ENCODE peak calls at places on chromosome 2, in six cellular contexts. C is putamen, L is PC-3, A is GM23248, E is substantia nigra, T is NCI-H1436. B is an unnamed sample.

GRCh38 chr2:155266579-155266978 is 568.1 kb downstream of the KCNJ3 start:
- DNase-seq in L (no peak), E (no peak), C (no peak), T (no peak), A (no peak), B (no peak)

GRCh38 chr2:217953011-217953481 is 49.7 kb downstream of the TNS1 start:
- DNase-seq in C (no peak), T (no peak), E (no peak), A (no peak), L (no peak), B (peak; percentile 67)

GRCh38 chr2:160696061-160696452 is 202.4 kb upstream of the RBMS1 start:
- DNase-seq in T (no peak), E (no peak), C (no peak), A (no peak), L (no peak), B (no peak)

GRCh38 chr2:192413812-192414424 is 219.2 kb upstream of the TMEFF2 start:
- DNase-seq in C (no peak), A (no peak), E (no peak), L (no peak), T (no peak), B (no peak)

GRCh38 chr2:207121784-207122183 is 44.0 kb downstream of the KLF7 start:
- DNase-seq in C (no peak), T (no peak), L (peak; percentile 80), E (no peak), A (peak; percentile 75), B (no peak)

GRCh38 chr2:231926761-231927565 is 767 bp upstream of the NPPC start:
- DNase-seq in A (peak; percentile 31), C (peak; percentile 43), L (peak; percentile 14), E (no peak), T (no peak), B (peak; percentile 44)

GRCh38 chr2:84904717-84905174 is 710 bp upstream of the TMSB10 start:
- DNase-seq in T (no peak), A (peak; percentile 83), E (no peak), C (no peak), L (peak; percentile 54), B (peak; percentile 95)

GRCh38 chr2:98560256-98560771 is 48.0 kb downstream of the COA5 start:
- DNase-seq in A (peak; percentile 96), C (no peak), L (peak; percentile 90), T (no peak), E (no peak), B (peak; percentile 43)

GRCh38 chr2:161373939-161374338 is 42.2 kb upstream of the TBR1 start:
- DNase-seq in C (no peak), L (no peak), T (no peak), E (no peak), A (peak; percentile 57), B (no peak)

GRCh38 chr2:177324797-177325196 is 60.3 kb upstream of the NFE2L2 start:
- DNase-seq in A (no peak), C (no peak), L (peak; percentile 36), E (no peak), T (no peak), B (no peak)

GRCh38 chr2:17538844-17539554 is 1.5 kb upstream of the VSNL1 start:
- DNase-seq in C (no peak), E (no peak), T (peak; percentile 28), L (no peak), A (peak; percentile 77), B (peak; percentile 65)

GRCh38 chr2:69954069-69954468 is 7.4 kb downstream of the ASPRV1 start:
- DNase-seq in A (no peak), T (no peak), C (no peak), E (no peak), L (no peak), B (no peak)

GRCh38 chr2:16261071-16261470 is 320.7 kb downstream of the MYCN start:
- DNase-seq in L (no peak), C (no peak), A (no peak), E (no peak), T (no peak), B (no peak)

GRCh38 chr2:140786585-140786984 is 1344.2 kb downstream of the LRP1B start:
- DNase-seq in A (no peak), E (no peak), T (peak; percentile 59), C (no peak), L (no peak), B (no peak)

GRCh38 chr2:174036825-174037224 is 71.7 kb upstream of the SP3 start:
- DNase-seq in C (no peak), A (peak; percentile 8), L (no peak), E (no peak), T (no peak), B (no peak)

GRCh38 chr2:25844089-25844488 is 34.2 kb downstream of the ASXL2 start:
- DNase-seq in E (no peak), L (peak; percentile 9), C (no peak), A (peak; percentile 65), T (no peak), B (no peak)

GRCh38 chr2:85681354-85681728 is 12.8 kb upstream of the GNLY start:
- DNase-seq in A (no peak), C (no peak), L (no peak), E (no peak), T (no peak), B (peak; percentile 9)

GRCh38 chr2:120014231-120014990 is 1.5 kb downstream of the EPB41L5 start:
- DNase-seq in C (no peak), T (no peak), L (no peak), E (no peak), A (peak; percentile 5), B (no peak)